ENCODE peak calls at places on chromosomes 1 and 21, in nine cellular contexts. H is omental fat pad, Y is Peyer's patch, P is IMR-90, Q is AG09319, T is stomach, J is MCF 10A, D is BE2C, U is foreskin keratinocyte. V is an unnamed sample.

GRCh38 chr1:7447736-7448135 is 323.4 kb upstream of the VAMP3 start:
- DNase-seq in H (no peak), Y (no peak), P (no peak), Q (no peak), T (no peak), J (no peak), D (no peak), U (no peak), V (no peak)

GRCh38 chr1:93506140-93506539 is 58.2 kb downstream of the FNBP1L start:
- DNase-seq in H (no peak), Y (no peak), P (no peak), Q (no peak), T (no peak), J (no peak), D (no peak), U (no peak), V (no peak)

GRCh38 chr1:106360252-106360651 is 696.2 kb upstream of the PRMT6 start:
- DNase-seq in H (no peak), Y (no peak), P (no peak), Q (no peak), T (no peak), J (no peak), D (no peak), U (no peak), V (no peak)

GRCh38 chr1:86151427-86151826 is 5.1 kb downstream of the COL24A1 start:
- DNase-seq in H (no peak), Y (no peak), P (peak; percentile 82), Q (no peak), T (no peak), J (no peak), D (no peak), U (peak; percentile 77), V (no peak)

GRCh38 chr1:182789138-182790076 is at the start of gene NPL:
- DNase-seq in H (peak; percentile 53), Y (peak; percentile 80), P (peak; percentile 50), Q (peak; percentile 20), T (peak; percentile 85), J (peak; percentile 80), D (peak; percentile 87), U (peak; percentile 62), V (no peak)

GRCh38 chr21:37862536-37862935 is 53.7 kb downstream of the KCNJ6 start:
- DNase-seq in H (no peak), Y (no peak), P (peak; percentile 66), Q (no peak), T (no peak), J (peak; percentile 25), D (no peak), U (peak; percentile 37), V (no peak)

GRCh38 chr1:219210067-219210466 is 36.4 kb downstream of the LYPLAL1 start:
- DNase-seq in H (no peak), Y (no peak), P (peak; percentile 49), Q (no peak), T (no peak), J (no peak), D (no peak), U (no peak), V (no peak)

GRCh38 chr1:182525342-182525741 is 63.7 kb downstream of the RNASEL start:
- DNase-seq in H (no peak), Y (no peak), P (no peak), Q (no peak), T (no peak), J (no peak), D (no peak), U (no peak), V (no peak)

GRCh38 chr1:168623838-168624237 is 47.4 kb downstream of the XCL1 start:
- DNase-seq in H (no peak), Y (no peak), P (no peak), Q (no peak), T (no peak), J (no peak), D (no peak), U (no peak), V (no peak)

GRCh38 chr1:24224086-24224485 is 37.0 kb upstream of the IFNLR1 start:
- DNase-seq in H (no peak), Y (no peak), P (no peak), Q (no peak), T (no peak), J (no peak), D (no peak), U (no peak), V (no peak)

GRCh38 chr1:217660353-217661062 is 29.4 kb downstream of the SPATA17 start:
- DNase-seq in H (no peak), Y (no peak), P (peak; percentile 90), Q (peak; percentile 23), T (no peak), J (peak; percentile 97), D (no peak), U (peak; percentile 100), V (peak; percentile 81)

GRCh38 chr1:30919025-30919881 is 10.7 kb upstream of the SDC3 start:
- DNase-seq in H (no peak), Y (no peak), P (peak; percentile 81), Q (no peak), T (no peak), J (peak; percentile 62), D (peak; percentile 30), U (peak; percentile 62), V (no peak)

DNA sequence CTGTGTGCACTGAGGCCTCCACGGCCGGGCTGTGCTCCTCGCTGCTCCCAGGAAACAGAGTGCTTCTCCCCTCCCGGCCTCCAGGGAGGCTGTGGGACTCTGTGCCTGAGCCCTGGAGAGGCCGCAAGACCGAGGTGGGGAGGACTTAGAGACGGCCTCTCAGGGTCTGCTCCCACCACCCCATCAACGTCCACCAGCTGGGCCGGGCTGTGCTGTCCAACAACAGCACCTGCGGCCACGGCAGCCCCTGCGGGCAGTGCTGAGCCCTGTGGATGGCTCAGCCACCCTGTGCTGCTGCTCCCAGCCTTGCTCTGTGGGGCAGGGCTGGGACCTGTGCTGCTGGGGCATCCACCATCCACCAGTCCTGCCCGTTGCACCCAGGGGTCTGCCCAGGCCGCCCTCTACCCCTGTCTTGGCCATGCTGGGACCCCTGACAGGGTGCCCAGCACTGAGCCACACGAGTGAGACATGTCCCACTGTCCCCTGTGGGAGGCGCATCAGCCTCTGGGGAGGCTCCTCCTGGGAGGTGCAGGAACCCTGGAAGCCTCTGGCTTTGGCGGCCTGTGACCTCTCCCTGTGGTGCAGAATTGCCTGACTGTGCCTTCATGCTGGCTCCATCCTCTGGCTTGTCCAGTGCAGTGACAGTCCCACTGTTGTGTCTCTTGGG is 31.2 kb upstream of the LRRC3 start:
- DNase-seq in H (no peak), Y (no peak), P (no peak), Q (no peak), T (no peak), J (no peak), D (no peak), U (no peak), V (no peak)
- TF ChIP-seq CTCF in H (no peak), Y (no peak), P (no peak), Q (no peak), T (no peak), J (no peak), D (no peak), U (no peak), V (no peak)

DNA sequence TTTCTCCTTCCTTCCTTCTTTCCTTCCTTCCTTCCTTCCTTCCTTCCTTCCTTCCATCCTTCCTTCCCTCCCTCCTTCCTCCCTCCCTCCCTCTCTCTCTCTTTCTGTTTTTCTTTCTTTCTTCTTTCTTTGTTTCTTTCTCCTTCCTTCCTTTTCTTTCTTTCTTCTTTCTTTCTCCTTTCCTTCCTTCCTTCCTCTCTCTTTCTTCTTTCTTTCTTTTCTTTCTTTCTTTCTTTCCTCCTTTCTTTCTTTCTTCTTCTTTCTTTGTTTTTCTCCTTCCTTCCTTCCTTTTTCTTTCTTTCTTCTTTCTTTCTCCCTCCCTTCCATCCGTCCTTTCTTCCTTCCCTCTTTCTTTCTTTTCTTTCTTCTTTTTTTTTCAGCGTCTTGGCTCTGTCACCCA is 18.1 kb upstream of the IL19 start:
- DNase-seq in H (no peak), Y (no peak), P (no peak), Q (no peak), T (no peak), J (no peak), D (no peak), U (no peak), V (no peak)
- TF ChIP-seq CTCF in H (no peak), Y (no peak), P (no peak), Q (no peak), T (no peak), J (no peak), D (no peak), U (no peak), V (no peak)

DNA sequence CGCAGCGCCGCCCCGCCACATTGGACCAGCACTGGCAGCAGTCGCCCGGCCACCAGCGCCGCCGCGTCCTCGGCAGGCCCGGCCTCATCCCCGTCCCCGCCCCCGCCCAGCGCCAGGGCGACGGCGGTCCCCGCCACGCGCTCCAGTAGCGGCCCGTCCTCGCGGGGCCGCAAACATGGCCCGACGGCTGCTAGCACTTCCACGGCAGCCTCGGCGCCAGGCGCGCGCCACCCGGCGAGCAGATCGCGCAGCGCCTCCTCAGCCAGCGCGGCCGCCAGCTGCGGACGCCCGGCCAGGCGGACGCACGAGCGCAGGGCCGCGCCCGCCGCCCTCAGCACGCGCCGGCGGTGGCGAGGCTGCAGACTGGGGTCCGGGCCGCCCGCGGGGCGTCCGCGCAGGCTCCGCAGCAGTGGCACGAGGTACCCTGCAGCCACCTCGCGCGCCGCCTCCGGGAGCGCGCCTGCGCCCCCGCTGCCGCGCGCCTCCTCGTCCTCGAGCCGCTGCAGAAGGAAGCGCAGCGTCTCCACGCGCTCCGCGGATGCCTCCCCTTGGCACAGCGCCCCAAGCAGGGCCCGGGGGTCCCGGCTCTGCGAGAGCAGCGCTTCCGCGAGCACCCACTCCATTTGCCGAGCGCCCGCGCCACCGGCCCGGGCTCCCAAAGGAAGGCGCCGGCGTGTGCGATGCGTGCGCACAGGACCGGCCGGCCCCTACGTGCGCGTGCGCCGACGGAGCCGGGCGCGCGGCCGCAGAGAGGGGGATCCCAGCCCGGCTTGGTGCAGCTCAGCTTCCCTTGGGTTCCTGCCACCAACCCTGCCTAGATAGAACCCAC is at the start of gene TARBP1:
- DNase-seq in H (no peak), Y (peak; percentile 59), P (peak; percentile 78), Q (peak; percentile 35), T (peak; percentile 70), J (peak; percentile 89), D (peak; percentile 89), U (peak; percentile 62), V (no peak)
- TF ChIP-seq CTCF in H (no peak), Y (no peak), P (peak; percentile 36), Q (peak; percentile 11), T (no peak), J (no peak), D (peak; percentile 15), U (peak; percentile 55), V (no peak)

GRCh38 chr1:99465176-99465900 is 180.6 kb upstream of the PALMD start:
- DNase-seq in H (no peak), Y (no peak), P (peak; percentile 90), Q (peak; percentile 32), T (no peak), J (peak; percentile 65), D (no peak), U (peak; percentile 73), V (peak; percentile 27)
- TF ChIP-seq CTCF in H (no peak), Y (no peak), P (no peak), Q (no peak), T (no peak), J (no peak), D (no peak), U (no peak), V (no peak)

GRCh38 chr1:60596791-60597748 is 485.3 kb upstream of the NFIA start:
- DNase-seq in H (no peak), Y (no peak), P (no peak), Q (no peak), T (no peak), J (no peak), D (no peak), U (peak; percentile 73), V (no peak)

GRCh38 chr1:60600532-60600931 is 481.8 kb upstream of the NFIA start:
- DNase-seq in H (no peak), Y (no peak), P (no peak), Q (no peak), T (no peak), J (no peak), D (no peak), U (no peak), V (no peak)

GRCh38 chr1:60598055-60598910 is 484.1 kb upstream of the NFIA start:
- DNase-seq in H (no peak), Y (no peak), P (no peak), Q (no peak), T (no peak), J (no peak), D (no peak), U (no peak), V (no peak)
- TF ChIP-seq CTCF in H (no peak), Y (no peak), P (no peak), Q (no peak), T (no peak), J (no peak), D (no peak), U (no peak), V (no peak)

V was measured in epithelial cell of proximal tubule.